ENCODE peak calls at places on chromosomes 1 and 21, in five cellular contexts. One of them, this sample, is unnamed.

GRCh38 chr1:150973258-150973825 is 1.3 kb downstream of the CERS2 start:
- DNase-seq in T-helper 1 cell: no peak
- DNase-seq in GM18507: no peak
- DNase-seq in CD4-positive, CD25-positive, alpha-beta regulatory T cell: no peak
- DNase-seq in NCI-H2029: no peak
- DNase-seq in this sample: no peak

GRCh38 chr1:5711956-5712645 is 280.1 kb downstream of the NPHP4 start:
- DNase-seq in GM18507: no peak
- DNase-seq in NCI-H2029: no peak
- DNase-seq in T-helper 1 cell: no peak
- DNase-seq in CD4-positive, CD25-positive, alpha-beta regulatory T cell: no peak
- DNase-seq in this sample: no peak

GRCh38 chr21:39531777-39532333 is 80.1 kb downstream of the SH3BGR start:
- DNase-seq in T-helper 1 cell: no peak
- DNase-seq in NCI-H2029: peak; percentile 82
- DNase-seq in GM18507: no peak
- DNase-seq in CD4-positive, CD25-positive, alpha-beta regulatory T cell: no peak
- DNase-seq in this sample: no peak

GRCh38 chr1:75614455-75615379 is 3.8 kb upstream of the SLC44A5 start:
- DNase-seq in GM18507: peak; percentile 11
- DNase-seq in NCI-H2029: no peak
- DNase-seq in CD4-positive, CD25-positive, alpha-beta regulatory T cell: peak; percentile 41
- DNase-seq in T-helper 1 cell: no peak
- DNase-seq in this sample: no peak

GRCh38 chr1:60861949-60862346 is 220.4 kb upstream of the NFIA start:
- DNase-seq in GM18507: no peak
- DNase-seq in CD4-positive, CD25-positive, alpha-beta regulatory T cell: no peak
- DNase-seq in T-helper 1 cell: no peak
- DNase-seq in NCI-H2029: no peak
- DNase-seq in this sample: no peak

GRCh38 chr1:77139389-77139788 is 79.8 kb downstream of the PIGK start:
- DNase-seq in CD4-positive, CD25-positive, alpha-beta regulatory T cell: no peak
- DNase-seq in T-helper 1 cell: no peak
- DNase-seq in GM18507: no peak
- DNase-seq in NCI-H2029: no peak
- DNase-seq in this sample: no peak

GRCh38 chr21:37658121-37658993 is 257.9 kb downstream of the KCNJ6 start:
- DNase-seq in CD4-positive, CD25-positive, alpha-beta regulatory T cell: no peak
- DNase-seq in NCI-H2029: no peak
- DNase-seq in T-helper 1 cell: no peak
- DNase-seq in GM18507: no peak
- DNase-seq in this sample: no peak

GRCh38 chr21:28867401-28867800 is 125.3 kb downstream of the LTN1 start:
- DNase-seq in CD4-positive, CD25-positive, alpha-beta regulatory T cell: no peak
- DNase-seq in GM18507: no peak
- DNase-seq in T-helper 1 cell: no peak
- DNase-seq in NCI-H2029: no peak
- DNase-seq in this sample: no peak

GRCh38 chr1:41504126-41505035 is 19.9 kb upstream of the EDN2 start:
- DNase-seq in GM18507: no peak
- DNase-seq in T-helper 1 cell: no peak
- DNase-seq in NCI-H2029: peak; percentile 100
- DNase-seq in CD4-positive, CD25-positive, alpha-beta regulatory T cell: no peak
- DNase-seq in this sample: no peak

GRCh38 chr1:115029526-115029925 is at the start of gene TSHB:
- DNase-seq in GM18507: no peak
- DNase-seq in NCI-H2029: no peak
- DNase-seq in T-helper 1 cell: no peak
- DNase-seq in CD4-positive, CD25-positive, alpha-beta regulatory T cell: no peak
- DNase-seq in this sample: no peak

GRCh38 chr1:234611153-234611798 is 1.3 kb upstream of the IRF2BP2 start:
- DNase-seq in T-helper 1 cell: peak; percentile 63
- DNase-seq in NCI-H2029: peak; percentile 95
- DNase-seq in CD4-positive, CD25-positive, alpha-beta regulatory T cell: peak; percentile 91
- DNase-seq in GM18507: no peak
- DNase-seq in this sample: peak; percentile 68

GRCh38 chr1:67429011-67429527 is 1.1 kb downstream of the SERBP1 start:
- DNase-seq in GM18507: no peak
- DNase-seq in NCI-H2029: no peak
- DNase-seq in CD4-positive, CD25-positive, alpha-beta regulatory T cell: peak; percentile 57
- DNase-seq in T-helper 1 cell: peak; percentile 12
- DNase-seq in this sample: peak; percentile 9

GRCh38 chr1:156655151-156655903 is 13.4 kb downstream of the BCAN start:
- DNase-seq in NCI-H2029: peak; percentile 19
- DNase-seq in CD4-positive, CD25-positive, alpha-beta regulatory T cell: no peak
- DNase-seq in GM18507: no peak
- DNase-seq in T-helper 1 cell: no peak
- DNase-seq in this sample: no peak

GRCh38 chr1:244294825-244295224 is 156.9 kb downstream of the ADSS2 start:
- DNase-seq in GM18507: no peak
- DNase-seq in CD4-positive, CD25-positive, alpha-beta regulatory T cell: no peak
- DNase-seq in NCI-H2029: no peak
- DNase-seq in T-helper 1 cell: no peak
- DNase-seq in this sample: no peak

GRCh38 chr1:232880354-232880753 is 70.1 kb upstream of the NTPCR start:
- DNase-seq in NCI-H2029: no peak
- DNase-seq in CD4-positive, CD25-positive, alpha-beta regulatory T cell: peak; percentile 22
- DNase-seq in T-helper 1 cell: no peak
- DNase-seq in GM18507: no peak
- DNase-seq in this sample: no peak

GRCh38 chr21:16942703-16943102 is 570.1 kb upstream of the CXADR start:
- DNase-seq in CD4-positive, CD25-positive, alpha-beta regulatory T cell: no peak
- DNase-seq in GM18507: no peak
- DNase-seq in T-helper 1 cell: no peak
- DNase-seq in NCI-H2029: peak; percentile 25
- DNase-seq in this sample: no peak

GRCh38 chr21:31491617-31492016 is 147.6 kb upstream of the TIAM1 start:
- DNase-seq in T-helper 1 cell: no peak
- DNase-seq in CD4-positive, CD25-positive, alpha-beta regulatory T cell: no peak
- DNase-seq in NCI-H2029: no peak
- DNase-seq in GM18507: no peak
- DNase-seq in this sample: no peak

GRCh38 chr1:34125721-34126380 is 39.2 kb downstream of the CSMD2 start:
- DNase-seq in CD4-positive, CD25-positive, alpha-beta regulatory T cell: no peak
- DNase-seq in T-helper 1 cell: no peak
- DNase-seq in NCI-H2029: no peak
- DNase-seq in GM18507: no peak
- DNase-seq in this sample: no peak

GRCh38 chr1:201653238-201653637 is 114.3 kb downstream of the NAV1 start:
- DNase-seq in NCI-H2029: no peak
- DNase-seq in CD4-positive, CD25-positive, alpha-beta regulatory T cell: no peak
- DNase-seq in T-helper 1 cell: no peak
- DNase-seq in GM18507: no peak
- DNase-seq in this sample: no peak